ENCODE peak calls at places on chromosomes 16 and 17, in six cellular contexts. L is GM12878, V is HCT116, I is H1, Q is K562, A is HepG2. H is an unnamed sample.

GRCh38 chr17:42178817-42179216 is 2.1 kb downstream of the KCNH4 start:
- DNase-seq in L (no peak), V (no peak), I (no peak), Q (no peak), A (no peak), H (no peak)

GRCh38 chr16:55021595-55022475 is 91.2 kb downstream of the IRX5 start:
- DNase-seq in L (no peak), V (peak; percentile 67), I (peak; percentile 15), Q (peak; percentile 68), A (peak; percentile 23), H (peak; percentile 52)

GRCh38 chr16:55056585-55057520 is 126.2 kb downstream of the IRX5 start:
- DNase-seq in L (no peak), V (no peak), I (no peak), Q (no peak), A (no peak), H (peak; percentile 81)

GRCh38 chr16:88430185-88430523 is 22.9 kb upstream of the ZFPM1 start:
- DNase-seq in L (no peak), V (no peak), I (no peak), Q (no peak), A (no peak), H (no peak)

GRCh38 chr16:56807011-56807675 is 57.9 kb upstream of the SLC12A3 start:
- DNase-seq in L (no peak), V (no peak), I (no peak), Q (no peak), A (peak; percentile 42), H (no peak)

GRCh38 chr17:66347661-66348604 is 45.5 kb downstream of the PRKCA start:
- DNase-seq in L (no peak), V (no peak), I (no peak), Q (no peak), A (peak; percentile 57), H (no peak)

GRCh38 chr16:82801361-82801760 is 174.6 kb downstream of the CDH13 start:
- DNase-seq in L (no peak), V (no peak), I (no peak), Q (no peak), A (no peak), H (no peak)

GRCh38 chr16:4618645-4619418 is 4.1 kb upstream of the UBALD1 start:
- DNase-seq in L (no peak), V (no peak), I (no peak), Q (no peak), A (peak; percentile 56), H (no peak)

GRCh38 chr16:58556678-58557077 is 41.4 kb downstream of the SETD6 start:
- DNase-seq in L (no peak), V (no peak), I (no peak), Q (no peak), A (no peak), H (no peak)

GRCh38 chr16:86507173-86508027 is 2.9 kb upstream of the FOXF1 start:
- DNase-seq in L (no peak), V (no peak), I (no peak), Q (no peak), A (no peak), H (no peak)

GRCh38 chr17:8710766-8711165 is 33.9 kb downstream of the CCDC42 start:
- DNase-seq in L (no peak), V (no peak), I (no peak), Q (no peak), A (no peak), H (no peak)

GRCh38 chr17:77163001-77163400 is 22.2 kb downstream of the SEC14L1 start:
- DNase-seq in L (no peak), V (no peak), I (no peak), Q (no peak), A (no peak), H (no peak)

GRCh38 chr17:37815516-37815915 is 70.7 kb upstream of the HNF1B start:
- DNase-seq in L (no peak), V (no peak), I (no peak), Q (no peak), A (no peak), H (no peak)

GRCh38 chr17:29166507-29166887 is 13.7 kb downstream of the MYO18A start:
- DNase-seq in L (no peak), V (no peak), I (no peak), Q (no peak), A (no peak), H (no peak)

GRCh38 chr16:87583453-87584131 is 18.7 kb upstream of the JPH3 start:
- DNase-seq in L (no peak), V (no peak), I (no peak), Q (no peak), A (no peak), H (no peak)

GRCh38 chr16:88370365-88370764 is 12.4 kb upstream of the ZNF469 start:
- DNase-seq in L (no peak), V (no peak), I (no peak), Q (no peak), A (no peak), H (no peak)

GRCh38 chr16:79519448-79519847 is 81.1 kb downstream of the MAF start:
- DNase-seq in L (no peak), V (no peak), I (no peak), Q (no peak), A (no peak), H (no peak)

GRCh38 chr17:40539711-40540411 is 25.4 kb downstream of the CCR7 start:
- DNase-seq in L (no peak), V (no peak), I (no peak), Q (no peak), A (no peak), H (no peak)

GRCh38 chr16:57971848-57972247 is 920 bp upstream of the CNGB1 start:
- DNase-seq in L (no peak), V (no peak), I (no peak), Q (no peak), A (no peak), H (no peak)

GRCh38 chr16:67666538-67667433 is at the start of the genes C16orf86 and ENKD1:
- DNase-seq in L (no peak), V (peak; percentile 32), I (no peak), Q (peak; percentile 91), A (peak; percentile 83), H (peak; percentile 87)

GRCh38 chr16:31785126-31785525 is 88.5 kb upstream of the ZNF267 start:
- DNase-seq in L (no peak), V (no peak), I (no peak), Q (no peak), A (no peak), H (no peak)

GRCh38 chr16:57653936-57654335 is 14.2 kb upstream of the ADGRG3 start:
- DNase-seq in L (no peak), V (no peak), I (no peak), Q (no peak), A (no peak), H (no peak)

GRCh38 chr16:50464325-50465290 is 83.6 kb upstream of the NKD1 start:
- DNase-seq in L (no peak), V (no peak), I (no peak), Q (no peak), A (no peak), H (peak; percentile 54)

GRCh38 chr16:47924950-47925349 is 230.8 kb downstream of the ABCC12 start:
- DNase-seq in L (no peak), V (no peak), I (no peak), Q (no peak), A (no peak), H (no peak)

GRCh38 chr16:82061861-82062525 is 26.9 kb downstream of the HSD17B2 start:
- DNase-seq in L (no peak), V (peak; percentile 64), I (no peak), Q (peak; percentile 48), A (no peak), H (no peak)

GRCh38 chr16:47779201-47780016 is 318.3 kb downstream of the PHKB start:
- DNase-seq in L (peak; percentile 5), V (no peak), I (no peak), Q (peak; percentile 10), A (no peak), H (no peak)

DNA sequence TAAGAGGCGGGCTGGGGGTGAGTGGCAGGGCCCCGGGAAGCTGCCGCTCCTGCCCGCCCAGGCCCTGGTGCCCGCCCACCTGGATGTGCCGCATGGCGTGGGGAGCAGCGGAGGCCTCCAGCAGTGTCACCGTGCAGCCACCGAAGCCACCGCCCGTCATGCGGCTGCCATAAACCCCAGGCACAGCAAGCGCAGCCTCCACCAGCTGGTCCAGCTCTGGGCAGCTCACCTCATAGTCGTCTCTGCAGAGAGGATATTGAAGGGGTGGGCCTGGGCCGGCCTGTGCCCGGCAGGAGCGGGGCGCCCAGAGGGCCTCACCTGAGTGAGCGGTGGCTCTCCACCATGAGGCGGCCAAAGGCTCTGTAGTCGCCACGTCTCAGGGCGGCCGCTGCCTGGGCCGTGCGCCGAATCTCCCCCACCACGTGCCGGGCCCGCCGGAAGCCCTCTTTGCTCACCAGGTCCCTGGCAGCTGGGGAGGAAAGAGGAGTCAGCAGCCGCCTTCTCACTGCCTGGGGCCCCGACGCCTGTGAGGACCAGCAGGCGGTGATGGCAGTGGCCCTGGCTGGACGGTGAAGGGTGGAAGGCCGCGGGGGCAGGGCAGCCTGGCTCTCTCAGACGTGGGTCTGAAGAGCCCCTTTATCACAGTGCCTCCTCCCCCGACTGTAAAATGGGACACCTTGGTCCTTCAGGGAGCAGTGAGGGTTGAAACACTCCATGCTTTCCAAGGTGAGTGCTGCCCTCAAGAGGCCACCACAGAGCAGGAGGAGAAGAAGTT is 6.7 kb downstream of the GALK1 start:
- DNase-seq in L (no peak), V (no peak), I (no peak), Q (no peak), A (no peak), H (peak; percentile 41)
- TF ChIP-seq ATF3 in L (no peak), V (no peak), I (no peak), Q (no peak), A (no peak), H (no peak)

GRCh38 chr17:62064791-62065563 is at the start of gene MED13:
- DNase-seq in L (no peak), V (no peak), I (no peak), Q (peak; percentile 72), A (peak; percentile 32), H (peak; percentile 61)
- TF ChIP-seq ATF3 in L (no peak), V (no peak), I (no peak), Q (no peak), A (no peak), H (no peak)

GRCh38 chr16:15592324-15592723 is 50.6 kb downstream of the MARF1 start:
- DNase-seq in L (no peak), V (no peak), I (no peak), Q (no peak), A (no peak), H (no peak)
- TF ChIP-seq ATF3 in L (no peak), V (no peak), I (no peak), Q (no peak), A (no peak), H (no peak)

DNA sequence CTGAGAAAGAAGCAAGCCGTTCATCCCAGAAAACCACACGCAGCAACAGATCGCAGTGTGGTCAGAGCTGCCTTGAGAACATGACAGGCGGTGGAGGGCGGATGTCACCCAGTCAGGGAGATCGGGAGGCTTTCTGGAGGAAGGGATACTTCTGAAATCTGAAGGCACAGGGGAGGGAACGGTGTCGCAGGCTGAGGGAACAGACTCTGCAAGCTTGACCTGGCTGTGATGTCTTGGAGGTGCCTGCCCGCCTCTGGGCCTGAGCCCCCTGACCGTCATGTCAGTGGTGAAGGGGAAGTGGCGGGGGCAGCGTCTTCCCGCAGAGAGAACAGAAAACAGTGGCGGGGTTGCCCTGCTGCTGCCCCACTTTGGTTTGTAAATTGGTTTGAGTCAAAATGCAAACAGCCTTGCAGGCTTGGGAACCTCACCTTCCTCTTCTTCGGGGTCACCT is 8.1 kb upstream of the ATP2A3 start:
- DNase-seq in L (no peak), V (no peak), I (no peak), Q (no peak), A (no peak), H (no peak)
- TF ChIP-seq ATF3 in L (no peak), V (no peak), I (no peak), Q (no peak), A (no peak), H (no peak)

H was measured in WTC11.